ENCODE peak calls at places on chromosome 2, in six cellular contexts. F is K562, W is GM23248, Z is neural progenitor cell, H is HCT116, R is mesenchymal stem cell. V is an unnamed sample.

GRCh38 chr2:120934891-120935338 is 199.2 kb downstream of the GLI2 start:
- DNase-seq in F (peak; percentile 14), W (peak; percentile 99), Z (no peak), H (peak; percentile 69), R (peak; percentile 97), V (no peak)

GRCh38 chr2:14255135-14255820 is 377.2 kb upstream of the LRATD1 start:
- DNase-seq in F (no peak), W (no peak), Z (peak; percentile 30), H (no peak), R (no peak), V (peak; percentile 9)

GRCh38 chr2:225010804-225011203 is 31.5 kb downstream of the DOCK10 start:
- DNase-seq in F (no peak), W (peak; percentile 93), Z (no peak), H (peak; percentile 22), R (peak; percentile 48), V (no peak)

GRCh38 chr2:173754169-173754568 is 211.0 kb downstream of the SP3 start:
- DNase-seq in F (no peak), W (no peak), Z (no peak), H (no peak), R (no peak), V (no peak)

GRCh38 chr2:177633910-177634294 is 241.3 kb downstream of the AGPS start:
- DNase-seq in F (no peak), W (peak; percentile 7), Z (no peak), H (no peak), R (no peak), V (no peak)

GRCh38 chr2:184730288-184730687 is 132.0 kb downstream of the ZNF804A start:
- DNase-seq in F (no peak), W (no peak), Z (no peak), H (no peak), R (no peak), V (no peak)

GRCh38 chr2:18901255-18901654 is 311.9 kb upstream of the NT5C1B start:
- DNase-seq in F (no peak), W (peak; percentile 34), Z (no peak), H (no peak), R (no peak), V (no peak)

GRCh38 chr2:62669180-62669579 is 36.3 kb upstream of the EHBP1 start:
- DNase-seq in F (no peak), W (no peak), Z (no peak), H (no peak), R (no peak), V (no peak)

GRCh38 chr2:238344517-238344916 is 24.2 kb downstream of the TRAF3IP1 start:
- DNase-seq in F (no peak), W (peak; percentile 32), Z (no peak), H (no peak), R (no peak), V (no peak)

GRCh38 chr2:25374827-25375226 is 33.1 kb upstream of the DNMT3A start:
- DNase-seq in F (no peak), W (no peak), Z (no peak), H (no peak), R (no peak), V (no peak)

GRCh38 chr2:36770542-36771287 is 74.2 kb downstream of the VIT start:
- DNase-seq in F (peak; percentile 81), W (peak; percentile 52), Z (peak; percentile 64), H (peak; percentile 51), R (peak; percentile 12), V (peak; percentile 64)

GRCh38 chr2:73260338-73260984 is 23.8 kb downstream of the FBXO41 start:
- DNase-seq in F (peak; percentile 81), W (peak; percentile 63), Z (peak; percentile 68), H (no peak), R (peak; percentile 48), V (peak; percentile 74)

GRCh38 chr2:5482929-5483331 is 209.3 kb upstream of the SOX11 start:
- DNase-seq in F (no peak), W (no peak), Z (peak; percentile 28), H (no peak), R (peak; percentile 23), V (no peak)

GRCh38 chr2:233250985-233251305 is 528 bp upstream of the ATG16L1 start:
- DNase-seq in F (no peak), W (no peak), Z (no peak), H (no peak), R (no peak), V (no peak)

GRCh38 chr2:73297586-73297985 is 4.2 kb upstream of the EGR4 start:
- DNase-seq in F (no peak), W (no peak), Z (no peak), H (no peak), R (no peak), V (peak; percentile 36)

GRCh38 chr2:191352536-191352935 is 107.3 kb downstream of the MYO1B start:
- DNase-seq in F (no peak), W (peak; percentile 88), Z (no peak), H (no peak), R (peak; percentile 81), V (no peak)

GRCh38 chr2:211930331-211930730 is 608.3 kb downstream of the ERBB4 start:
- DNase-seq in F (no peak), W (no peak), Z (no peak), H (no peak), R (peak; percentile 51), V (no peak)

GRCh38 chr2:47029737-47030524 is 114.3 kb upstream of the MCFD2 start:
- DNase-seq in F (no peak), W (peak; percentile 65), Z (no peak), H (peak; percentile 53), R (peak; percentile 61), V (no peak)

GRCh38 chr2:216229488-216229887 is 120.3 kb downstream of the XRCC5 start:
- DNase-seq in F (no peak), W (no peak), Z (no peak), H (no peak), R (no peak), V (no peak)

GRCh38 chr2:101106453-101107181 is 44.6 kb downstream of the TBC1D8 start:
- DNase-seq in F (no peak), W (no peak), Z (no peak), H (no peak), R (peak; percentile 56), V (no peak)

GRCh38 chr2:14927021-14927564 is 294.6 kb downstream of the LRATD1 start:
- DNase-seq in F (no peak), W (no peak), Z (no peak), H (no peak), R (no peak), V (no peak)

GRCh38 chr2:28368417-28368798 is 24.2 kb upstream of the FOSL2 start:
- DNase-seq in F (no peak), W (no peak), Z (no peak), H (no peak), R (no peak), V (no peak)

GRCh38 chr2:171595896-171596295 is 73.6 kb downstream of the CYBRD1 start:
- DNase-seq in F (no peak), W (peak; percentile 92), Z (no peak), H (no peak), R (peak; percentile 78), V (no peak)

GRCh38 chr2:165804719-165805118 is 10.7 kb upstream of the GALNT3 start:
- DNase-seq in F (no peak), W (no peak), Z (no peak), H (no peak), R (no peak), V (no peak)

GRCh38 chr2:70827388-70827787 is 7.0 kb upstream of the CLEC4F start:
- DNase-seq in F (no peak), W (no peak), Z (no peak), H (no peak), R (no peak), V (no peak)

GRCh38 chr2:165349181-165349580 is 110.0 kb downstream of the SCN2A start:
- DNase-seq in F (no peak), W (no peak), Z (no peak), H (no peak), R (no peak), V (no peak)

GRCh38 chr2:105644174-105644980 is 100.3 kb upstream of the NCK2 start:
- DNase-seq in F (no peak), W (peak; percentile 66), Z (no peak), H (no peak), R (peak; percentile 59), V (no peak)

GRCh38 chr2:156538083-156538504 is 101.9 kb downstream of the GPD2 start:
- DNase-seq in F (no peak), W (peak; percentile 51), Z (no peak), H (no peak), R (no peak), V (no peak)

GRCh38 chr2:3282056-3282998 is 95.3 kb downstream of the EIPR1 start:
- DNase-seq in F (no peak), W (no peak), Z (no peak), H (no peak), R (no peak), V (peak; percentile 99)
- H2AFZ ChIP-seq in F (no peak overlapping the region), W (no peak overlapping the region), Z (no peak overlapping the region), H (no peak overlapping the region), R (no peak overlapping the region), V (no peak overlapping the region)

GRCh38 chr2:237184923-237185580 is 99.4 kb downstream of the COPS8 start:
- DNase-seq in F (no peak), W (no peak), Z (no peak), H (no peak), R (no peak), V (no peak)
- H2AFZ ChIP-seq in F (no peak overlapping the region), W (no peak overlapping the region), Z (no peak overlapping the region), H (peak overlapping the region; percentile 83), R (no peak overlapping the region), V (no peak overlapping the region)

GRCh38 chr2:78887436-78887835 is 138.1 kb upstream of the REG3G start:
- DNase-seq in F (no peak), W (no peak), Z (no peak), H (no peak), R (no peak), V (no peak)
- H2AFZ ChIP-seq in F (no peak overlapping the region), W (no peak overlapping the region), Z (peak overlapping the region; percentile 32), H (no peak overlapping the region), R (no peak overlapping the region), V (no peak overlapping the region)

GRCh38 chr2:136119717-136120675 is 2.0 kb upstream of the CXCR4 start:
- DNase-seq in F (no peak), W (no peak), Z (no peak), H (no peak), R (no peak), V (no peak)
- H2AFZ ChIP-seq in F (no peak overlapping the region), W (no peak overlapping the region), Z (peak overlapping the region; percentile 80), H (no peak overlapping the region), R (no peak overlapping the region), V (no peak overlapping the region)

DNA sequence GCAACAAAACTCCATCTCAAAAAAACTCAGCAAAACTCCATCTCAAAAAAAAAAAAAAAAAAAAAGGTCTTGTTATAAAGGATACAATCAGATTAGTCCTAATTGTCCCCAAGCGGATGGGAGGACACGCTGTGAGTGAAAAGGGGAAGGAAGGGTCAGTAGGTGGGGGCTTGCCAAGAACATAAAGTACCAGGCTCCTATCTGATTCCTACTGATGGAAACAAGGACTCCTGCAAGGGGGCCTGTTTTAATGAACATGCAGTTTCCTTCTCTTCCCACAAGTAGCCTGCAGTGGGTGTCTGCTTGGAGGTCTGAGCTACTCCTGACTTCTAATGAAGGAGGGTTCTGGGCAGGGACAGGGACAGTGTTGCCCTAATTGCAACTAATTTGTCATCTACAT is 7.9 kb downstream of the SCG2 start:
- DNase-seq in F (no peak), W (no peak), Z (no peak), H (no peak), R (no peak), V (peak; percentile 44)
- H2AFZ ChIP-seq in F (no peak overlapping the region), W (no peak overlapping the region), Z (no peak overlapping the region), H (no peak overlapping the region), R (no peak overlapping the region), V (no peak overlapping the region)

GRCh38 chr2:144935736-144936135 is 415.8 kb upstream of the ZEB2 start:
- DNase-seq in F (no peak), W (no peak), Z (no peak), H (no peak), R (peak; percentile 63), V (no peak)
- H2AFZ ChIP-seq in F (no peak overlapping the region), W (no peak overlapping the region), Z (no peak overlapping the region), H (no peak overlapping the region), R (no peak overlapping the region), V (no peak overlapping the region)

GRCh38 chr2:45353879-45354278 is 257.2 kb downstream of the SRBD1 start:
- DNase-seq in F (no peak), W (peak; percentile 90), Z (no peak), H (no peak), R (peak; percentile 93), V (no peak)
- H2AFZ ChIP-seq in F (no peak overlapping the region), W (no peak overlapping the region), Z (no peak overlapping the region), H (no peak overlapping the region), R (no peak overlapping the region), V (no peak overlapping the region)